ENCODE peak calls at places on chromosomes 1 and 21, in four cellular contexts. One of them, this sample, is unnamed.

GRCh38 chr1:182833271-182833670 is 5.9 kb upstream of the DHX9 start:
- DNase-seq in lower lobe of right lung: no peak
- DNase-seq in thoracic aorta: no peak
- DNase-seq in M059J: peak
- DNase-seq in this sample: no peak

GRCh38 chr1:108877858-108878257 is 1.1 kb downstream of the GPSM2 start:
- DNase-seq in lower lobe of right lung: no peak
- DNase-seq in thoracic aorta: no peak
- DNase-seq in M059J: peak
- DNase-seq in this sample: no peak

GRCh38 chr1:151944110-151944858 is 35.0 kb upstream of the THEM4 start:
- DNase-seq in lower lobe of right lung: no peak
- DNase-seq in thoracic aorta: no peak
- DNase-seq in M059J: peak
- DNase-seq in this sample: no peak

GRCh38 chr1:27789511-27790154 is 16.6 kb downstream of the STX12 start:
- DNase-seq in lower lobe of right lung: no peak
- DNase-seq in thoracic aorta: no peak
- DNase-seq in M059J: peak
- DNase-seq in this sample: no peak

GRCh38 chr21:33441489-33442477 is 38.0 kb downstream of the TMEM50B start:
- DNase-seq in lower lobe of right lung: peak
- DNase-seq in thoracic aorta: no peak
- DNase-seq in M059J: peak
- DNase-seq in this sample: no peak

GRCh38 chr1:31198150-31198549 is 41.5 kb downstream of the NKAIN1 start:
- DNase-seq in lower lobe of right lung: no peak
- DNase-seq in thoracic aorta: no peak
- DNase-seq in M059J: peak
- DNase-seq in this sample: no peak

GRCh38 chr1:162846256-162847212 is 14.4 kb downstream of the CCDC190 start:
- DNase-seq in lower lobe of right lung: no peak
- DNase-seq in thoracic aorta: no peak
- DNase-seq in M059J: peak
- DNase-seq in this sample: no peak

GRCh38 chr1:95233321-95233736 is 681 bp upstream of the RWDD3 start:
- DNase-seq in lower lobe of right lung: no peak
- DNase-seq in thoracic aorta: no peak
- DNase-seq in M059J: peak
- DNase-seq in this sample: no peak

GRCh38 chr1:178560871-178561376 is 48.0 kb downstream of the TEX35 start:
- DNase-seq in lower lobe of right lung: no peak
- DNase-seq in thoracic aorta: no peak
- DNase-seq in M059J: no peak
- DNase-seq in this sample: no peak

GRCh38 chr1:221431068-221431651 is 310.7 kb downstream of the DUSP10 start:
- DNase-seq in lower lobe of right lung: no peak
- DNase-seq in thoracic aorta: no peak
- DNase-seq in M059J: peak
- DNase-seq in this sample: no peak

GRCh38 chr21:17472592-17473271 is 40.1 kb upstream of the CXADR start:
- DNase-seq in lower lobe of right lung: no peak
- DNase-seq in thoracic aorta: no peak
- DNase-seq in M059J: no peak
- DNase-seq in this sample: no peak

GRCh38 chr21:16942703-16943102 is 570.1 kb upstream of the CXADR start:
- DNase-seq in lower lobe of right lung: no peak
- DNase-seq in thoracic aorta: no peak
- DNase-seq in M059J: peak
- DNase-seq in this sample: no peak

GRCh38 chr1:31095298-31095981 is 29.9 kb upstream of the PUM1 start:
- DNase-seq in lower lobe of right lung: no peak
- DNase-seq in thoracic aorta: no peak
- DNase-seq in M059J: peak
- DNase-seq in this sample: no peak

GRCh38 chr1:168609133-168609715 is 32.8 kb downstream of the XCL1 start:
- DNase-seq in lower lobe of right lung: no peak
- DNase-seq in thoracic aorta: peak
- DNase-seq in M059J: peak
- DNase-seq in this sample: no peak

GRCh38 chr1:156439036-156439435 is 61.5 kb downstream of the MEF2D start:
- DNase-seq in lower lobe of right lung: no peak
- DNase-seq in thoracic aorta: no peak
- DNase-seq in M059J: no peak
- DNase-seq in this sample: no peak

GRCh38 chr1:63327417-63328139 is 5.2 kb downstream of the FOXD3 start:
- DNase-seq in lower lobe of right lung: peak
- DNase-seq in thoracic aorta: no peak
- DNase-seq in M059J: peak
- DNase-seq in this sample: peak

GRCh38 chr1:183116416-183116815 is 69.6 kb upstream of the LAMC2 start:
- DNase-seq in lower lobe of right lung: no peak
- DNase-seq in thoracic aorta: no peak
- DNase-seq in M059J: no peak
- DNase-seq in this sample: no peak

GRCh38 chr1:154599658-154600057 is 8.3 kb downstream of the ADAR start:
- DNase-seq in lower lobe of right lung: no peak
- DNase-seq in thoracic aorta: no peak
- DNase-seq in M059J: no peak
- DNase-seq in this sample: no peak

GRCh38 chr1:248009681-248010080 is 3.8 kb upstream of the OR2L5 start:
- DNase-seq in lower lobe of right lung: no peak
- DNase-seq in thoracic aorta: no peak
- DNase-seq in M059J: no peak
- DNase-seq in this sample: no peak

GRCh38 chr1:10459185-10459584 is 9.4 kb downstream of the CORT start:
- DNase-seq in lower lobe of right lung: no peak
- DNase-seq in thoracic aorta: no peak
- DNase-seq in M059J: peak
- DNase-seq in this sample: no peak

GRCh38 chr1:64941466-64942117 is 24.8 kb downstream of the JAK1 start:
- DNase-seq in lower lobe of right lung: no peak
- DNase-seq in thoracic aorta: no peak
- DNase-seq in M059J: no peak
- DNase-seq in this sample: no peak

GRCh38 chr1:11784993-11785769 is 20.6 kb downstream of the MTHFR start:
- DNase-seq in lower lobe of right lung: peak
- DNase-seq in thoracic aorta: no peak
- DNase-seq in M059J: peak
- DNase-seq in this sample: peak

GRCh38 chr1:151371340-151371739 is 1.2 kb downstream of the SELENBP1 start:
- DNase-seq in lower lobe of right lung: peak
- DNase-seq in thoracic aorta: peak
- DNase-seq in M059J: no peak
- DNase-seq in this sample: no peak

GRCh38 chr1:184158911-184159701 is 107.6 kb downstream of the TSEN15 start:
- DNase-seq in lower lobe of right lung: no peak
- DNase-seq in thoracic aorta: no peak
- DNase-seq in M059J: peak
- DNase-seq in this sample: no peak